ENCODE peak calls at places on chromosomes 6 and 20, in five cellular contexts. V, A, B, C and U are unnamed samples.

GRCh38 chr6:144637535-144637934 is 352.4 kb downstream of the UTRN start:
- DNase-seq in B (no peak), A (no peak), C (no peak), V (no peak), U (no peak)

GRCh38 chr6:133632206-133632605 is 256.7 kb upstream of the TCF21 start:
- DNase-seq in A (no peak), C (no peak), B (no peak), V (no peak), U (no peak)

GRCh38 chr6:143806282-143807102 is 36.6 kb upstream of the LTV1 start:
- DNase-seq in V (no peak), C (no peak), B (no peak), A (no peak), U (no peak)

GRCh38 chr20:25020345-25020744 is 27.8 kb upstream of the APMAP start:
- DNase-seq in A (no peak), C (no peak), B (no peak), V (no peak), U (no peak)

GRCh38 chr20:19070036-19070435 is 142.4 kb upstream of the SLC24A3 start:
- DNase-seq in B (no peak), V (no peak), C (no peak), A (no peak), U (no peak)

GRCh38 chr20:297925-298754 is 770 bp downstream of the ZCCHC3 start:
- DNase-seq in V (peak; percentile 42), A (peak; percentile 74), C (peak; percentile 25), B (peak; percentile 80), U (peak; percentile 69)

GRCh38 chr20:17503501-17504325 is 27.5 kb downstream of the BFSP1 start:
- DNase-seq in A (no peak), B (no peak), V (no peak), C (no peak), U (no peak)

GRCh38 chr6:110476046-110476849 is at the start of gene SLC22A16:
- DNase-seq in B (no peak), A (no peak), V (no peak), C (no peak), U (no peak)